ENCODE peak calls at places on chromosome 1, in five cellular contexts. H, R, I, B and A are unnamed samples.

GRCh38 chr1:199669916-199670315 is 357.6 kb upstream of the NR5A2 start:
- DNase-seq in H (no peak), R (no peak), I (no peak), B (no peak), A (no peak)

GRCh38 chr1:223785808-223786207 is 59.9 kb downstream of the TP53BP2 start:
- DNase-seq in H (no peak), R (no peak), I (no peak), B (no peak), A (no peak)

GRCh38 chr1:210291786-210292275 is 36.9 kb upstream of the HHAT start:
- DNase-seq in H (no peak), R (no peak), I (peak; percentile 66), B (no peak), A (no peak)

GRCh38 chr1:10679521-10680220 is 116.8 kb downstream of the CASZ1 start:
- DNase-seq in H (peak; percentile 63), R (peak; percentile 98), I (peak; percentile 57), B (no peak), A (no peak)

GRCh38 chr1:230326971-230327891 is 98.9 kb downstream of the PGBD5 start:
- DNase-seq in H (peak; percentile 50), R (no peak), I (peak; percentile 31), B (no peak), A (no peak)

GRCh38 chr1:24074817-24075725 is 36.9 kb downstream of the MYOM3 start:
- DNase-seq in H (no peak), R (no peak), I (no peak), B (no peak), A (peak; percentile 4)

GRCh38 chr1:47587891-47588582 is 150.2 kb downstream of the FOXD2 start:
- DNase-seq in H (peak; percentile 4), R (no peak), I (no peak), B (peak; percentile 4), A (no peak)

GRCh38 chr1:7941437-7941793 is 776 bp upstream of the TNFRSF9 start:
- DNase-seq in H (no peak), R (no peak), I (peak; percentile 35), B (no peak), A (no peak)

GRCh38 chr1:4150262-4150661 is 250.2 kb upstream of the C1orf174 start:
- DNase-seq in H (no peak), R (no peak), I (no peak), B (no peak), A (peak; percentile 71)

GRCh38 chr1:110152133-110152785 is 2.0 kb downstream of the SLC6A17 start:
- DNase-seq in H (no peak), R (no peak), I (peak; percentile 90), B (no peak), A (no peak)

GRCh38 chr1:116152950-116153691 is 41.9 kb downstream of the MAB21L3 start:
- DNase-seq in H (no peak), R (no peak), I (no peak), B (no peak), A (no peak)

GRCh38 chr1:230548997-230549396 is 93.3 kb upstream of the COG2 start:
- DNase-seq in H (no peak), R (no peak), I (no peak), B (no peak), A (no peak)

GRCh38 chr1:153379591-153379990 is 4.2 kb upstream of the S100A12 start:
- DNase-seq in H (no peak), R (no peak), I (no peak), B (no peak), A (no peak)

GRCh38 chr1:245599413-245600174 is 444.8 kb downstream of the KIF26B start:
- DNase-seq in H (peak; percentile 98), R (no peak), I (peak; percentile 96), B (no peak), A (no peak)

GRCh38 chr1:109659997-109660755 is 4.3 kb downstream of the GSTM4 start:
- DNase-seq in H (no peak), R (no peak), I (no peak), B (no peak), A (peak; percentile 38)

GRCh38 chr1:227175611-227176010 is 142.7 kb downstream of the CDC42BPA start:
- DNase-seq in H (no peak), R (no peak), I (no peak), B (no peak), A (no peak)

GRCh38 chr1:43509007-43509739 is 21.5 kb upstream of the PTPRF start:
- DNase-seq in H (no peak), R (no peak), I (no peak), B (no peak), A (no peak)

GRCh38 chr1:161899091-161899490 is 124.6 kb downstream of the OLFML2B start:
- DNase-seq in H (no peak), R (no peak), I (no peak), B (no peak), A (no peak)

GRCh38 chr1:242025681-242026080 is 26.8 kb upstream of the MAP1LC3C start:
- DNase-seq in H (no peak), R (no peak), I (no peak), B (no peak), A (no peak)

GRCh38 chr1:42259739-42260064 is 75.3 kb downstream of the FOXJ3 start:
- DNase-seq in H (no peak), R (no peak), I (peak; percentile 39), B (no peak), A (no peak)

GRCh38 chr1:163875214-163875926 is 553.6 kb downstream of the NUF2 start:
- DNase-seq in H (peak; percentile 75), R (no peak), I (peak; percentile 92), B (no peak), A (no peak)

GRCh38 chr1:96010000-96010399 is 711.6 kb upstream of the PTBP2 start:
- DNase-seq in H (no peak), R (no peak), I (no peak), B (no peak), A (no peak)

GRCh38 chr1:9321986-9322715 is 29.5 kb downstream of the SPSB1 start:
- DNase-seq in H (no peak), R (no peak), I (no peak), B (no peak), A (no peak)